ENCODE peak calls at places on chromosome 13, in eight cellular contexts. One of them, this sample, is unnamed.

GRCh38 chr13:22137361-22138050 is 466.6 kb downstream of the FGF9 start:
- DNase-seq in IMR-90: no peak
- DNase-seq in naive thymus-derived CD4-positive, alpha-beta T cell: no peak
- DNase-seq in substantia nigra: no peak
- DNase-seq in heart right ventricle: no peak
- DNase-seq in upper lobe of left lung: no peak
- DNase-seq in GM23338: no peak
- DNase-seq in CD8-positive, alpha-beta memory T cell: no peak
- DNase-seq in this sample: no peak

GRCh38 chr13:106098778-106099177 is 436.7 kb downstream of the EFNB2 start:
- DNase-seq in IMR-90: no peak
- DNase-seq in naive thymus-derived CD4-positive, alpha-beta T cell: no peak
- DNase-seq in substantia nigra: no peak
- DNase-seq in heart right ventricle: no peak
- DNase-seq in upper lobe of left lung: no peak
- DNase-seq in GM23338: no peak
- DNase-seq in CD8-positive, alpha-beta memory T cell: no peak
- DNase-seq in this sample: no peak

GRCh38 chr13:71712988-71713653 is 153.9 kb downstream of the DACH1 start:
- DNase-seq in IMR-90: no peak
- DNase-seq in naive thymus-derived CD4-positive, alpha-beta T cell: no peak
- DNase-seq in substantia nigra: no peak
- DNase-seq in heart right ventricle: peak
- DNase-seq in upper lobe of left lung: no peak
- DNase-seq in GM23338: peak
- DNase-seq in CD8-positive, alpha-beta memory T cell: no peak
- DNase-seq in this sample: no peak

GRCh38 chr13:27126877-27127276 is 44.7 kb downstream of the USP12 start:
- DNase-seq in IMR-90: no peak
- DNase-seq in naive thymus-derived CD4-positive, alpha-beta T cell: no peak
- DNase-seq in substantia nigra: no peak
- DNase-seq in heart right ventricle: no peak
- DNase-seq in upper lobe of left lung: no peak
- DNase-seq in GM23338: no peak
- DNase-seq in CD8-positive, alpha-beta memory T cell: no peak
- DNase-seq in this sample: no peak

GRCh38 chr13:83618966-83619365 is 263.3 kb downstream of the SLITRK1 start:
- DNase-seq in IMR-90: no peak
- DNase-seq in naive thymus-derived CD4-positive, alpha-beta T cell: no peak
- DNase-seq in substantia nigra: no peak
- DNase-seq in heart right ventricle: no peak
- DNase-seq in upper lobe of left lung: no peak
- DNase-seq in GM23338: no peak
- DNase-seq in CD8-positive, alpha-beta memory T cell: no peak
- DNase-seq in this sample: no peak

GRCh38 chr13:91347996-91348905 is 764 bp downstream of the MIR17HG start:
- DNase-seq in IMR-90: no peak
- DNase-seq in naive thymus-derived CD4-positive, alpha-beta T cell: peak
- DNase-seq in substantia nigra: peak
- DNase-seq in heart right ventricle: peak
- DNase-seq in upper lobe of left lung: peak
- DNase-seq in GM23338: no peak
- DNase-seq in CD8-positive, alpha-beta memory T cell: peak
- DNase-seq in this sample: no peak

GRCh38 chr13:88979465-88980180 is 1308.5 kb downstream of the SLITRK5 start:
- DNase-seq in IMR-90: no peak
- DNase-seq in naive thymus-derived CD4-positive, alpha-beta T cell: no peak
- DNase-seq in substantia nigra: no peak
- DNase-seq in heart right ventricle: peak
- DNase-seq in upper lobe of left lung: no peak
- DNase-seq in GM23338: peak
- DNase-seq in CD8-positive, alpha-beta memory T cell: no peak
- DNase-seq in this sample: no peak

GRCh38 chr13:27425918-27426630 is 1.7 kb downstream of the GTF3A start:
- DNase-seq in IMR-90: peak
- DNase-seq in naive thymus-derived CD4-positive, alpha-beta T cell: peak
- DNase-seq in substantia nigra: no peak
- DNase-seq in heart right ventricle: peak
- DNase-seq in upper lobe of left lung: peak
- DNase-seq in GM23338: peak
- DNase-seq in CD8-positive, alpha-beta memory T cell: peak
- DNase-seq in this sample: no peak

GRCh38 chr13:38872693-38873092 is 117.9 kb downstream of the STOML3 start:
- DNase-seq in IMR-90: peak
- DNase-seq in naive thymus-derived CD4-positive, alpha-beta T cell: peak
- DNase-seq in substantia nigra: peak
- DNase-seq in heart right ventricle: peak
- DNase-seq in upper lobe of left lung: peak
- DNase-seq in GM23338: peak
- DNase-seq in CD8-positive, alpha-beta memory T cell: peak
- DNase-seq in this sample: no peak

GRCh38 chr13:55577847-55578210 is 1562.9 kb upstream of the PRR20A start:
- DNase-seq in IMR-90: no peak
- DNase-seq in naive thymus-derived CD4-positive, alpha-beta T cell: no peak
- DNase-seq in substantia nigra: no peak
- DNase-seq in heart right ventricle: no peak
- DNase-seq in upper lobe of left lung: no peak
- DNase-seq in GM23338: peak
- DNase-seq in CD8-positive, alpha-beta memory T cell: no peak
- DNase-seq in this sample: no peak

GRCh38 chr13:101127741-101128353 is 288.5 kb downstream of the NALCN start:
- DNase-seq in IMR-90: peak
- DNase-seq in naive thymus-derived CD4-positive, alpha-beta T cell: peak
- DNase-seq in substantia nigra: no peak
- DNase-seq in heart right ventricle: no peak
- DNase-seq in upper lobe of left lung: no peak
- DNase-seq in GM23338: peak
- DNase-seq in CD8-positive, alpha-beta memory T cell: no peak
- DNase-seq in this sample: no peak

GRCh38 chr13:23558675-23559536 is 11.3 kb upstream of the TNFRSF19 start:
- DNase-seq in IMR-90: peak
- DNase-seq in naive thymus-derived CD4-positive, alpha-beta T cell: no peak
- DNase-seq in substantia nigra: no peak
- DNase-seq in heart right ventricle: peak
- DNase-seq in upper lobe of left lung: peak
- DNase-seq in GM23338: peak
- DNase-seq in CD8-positive, alpha-beta memory T cell: no peak
- DNase-seq in this sample: peak

GRCh38 chr13:102318233-102318632 is 83.6 kb downstream of the FGF14 start:
- DNase-seq in IMR-90: no peak
- DNase-seq in naive thymus-derived CD4-positive, alpha-beta T cell: no peak
- DNase-seq in substantia nigra: no peak
- DNase-seq in heart right ventricle: no peak
- DNase-seq in upper lobe of left lung: no peak
- DNase-seq in GM23338: no peak
- DNase-seq in CD8-positive, alpha-beta memory T cell: no peak
- DNase-seq in this sample: no peak
- H3K27ac ChIP-seq in IMR-90: no peak
- H3K27ac ChIP-seq in naive thymus-derived CD4-positive, alpha-beta T cell: no peak
- H3K27ac ChIP-seq in substantia nigra: no peak
- H3K27ac ChIP-seq in heart right ventricle: no peak
- H3K27ac ChIP-seq in upper lobe of left lung: peak
- H3K27ac ChIP-seq in GM23338: no peak
- H3K27ac ChIP-seq in CD8-positive, alpha-beta memory T cell: no peak
- H3K27ac ChIP-seq in this sample: peak

GRCh38 chr13:51728972-51729371 is 75.0 kb downstream of the DHRS12 start:
- DNase-seq in IMR-90: peak
- DNase-seq in naive thymus-derived CD4-positive, alpha-beta T cell: no peak
- DNase-seq in substantia nigra: no peak
- DNase-seq in heart right ventricle: no peak
- DNase-seq in upper lobe of left lung: no peak
- DNase-seq in GM23338: peak
- DNase-seq in CD8-positive, alpha-beta memory T cell: no peak
- DNase-seq in this sample: no peak
- H3K27ac ChIP-seq in IMR-90: peak
- H3K27ac ChIP-seq in naive thymus-derived CD4-positive, alpha-beta T cell: no peak
- H3K27ac ChIP-seq in substantia nigra: no peak
- H3K27ac ChIP-seq in heart right ventricle: no peak
- H3K27ac ChIP-seq in upper lobe of left lung: no peak
- H3K27ac ChIP-seq in GM23338: no peak
- H3K27ac ChIP-seq in CD8-positive, alpha-beta memory T cell: no peak
- H3K27ac ChIP-seq in this sample: peak

DNA sequence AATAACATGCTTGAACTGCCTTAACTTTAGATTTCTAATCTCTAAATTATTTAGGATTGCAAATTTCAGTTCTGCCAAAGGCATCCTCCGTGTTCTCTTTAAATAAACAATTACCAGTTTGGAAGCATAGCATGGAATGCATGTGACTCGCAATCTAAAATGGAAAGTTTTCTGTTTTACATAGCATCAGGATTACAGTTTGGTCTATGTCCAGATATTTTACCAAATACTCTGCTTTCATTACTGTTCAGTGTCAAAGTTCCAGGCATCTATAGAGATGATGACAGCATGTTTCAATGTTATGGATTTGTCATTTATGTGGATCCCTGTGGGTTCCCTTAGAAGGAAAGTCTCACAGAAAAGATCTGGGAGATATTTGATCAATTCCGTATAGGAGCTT is 16.8 kb downstream of the FLT1 start:
- DNase-seq in IMR-90: peak
- DNase-seq in naive thymus-derived CD4-positive, alpha-beta T cell: no peak
- DNase-seq in substantia nigra: no peak
- DNase-seq in heart right ventricle: no peak
- DNase-seq in upper lobe of left lung: no peak
- DNase-seq in GM23338: no peak
- DNase-seq in CD8-positive, alpha-beta memory T cell: no peak
- DNase-seq in this sample: no peak
- H3K27ac ChIP-seq in IMR-90: no peak
- H3K27ac ChIP-seq in naive thymus-derived CD4-positive, alpha-beta T cell: no peak
- H3K27ac ChIP-seq in substantia nigra: no peak
- H3K27ac ChIP-seq in heart right ventricle: no peak
- H3K27ac ChIP-seq in upper lobe of left lung: no peak
- H3K27ac ChIP-seq in GM23338: no peak
- H3K27ac ChIP-seq in CD8-positive, alpha-beta memory T cell: no peak
- H3K27ac ChIP-seq in this sample: no peak

GRCh38 chr13:37027639-37028038 is 27.1 kb downstream of the EXOSC8 start:
- DNase-seq in IMR-90: no peak
- DNase-seq in naive thymus-derived CD4-positive, alpha-beta T cell: no peak
- DNase-seq in substantia nigra: no peak
- DNase-seq in heart right ventricle: no peak
- DNase-seq in upper lobe of left lung: no peak
- DNase-seq in GM23338: no peak
- DNase-seq in CD8-positive, alpha-beta memory T cell: no peak
- DNase-seq in this sample: no peak

GRCh38 chr13:37026778-37027177 is 26.2 kb downstream of the EXOSC8 start:
- DNase-seq in IMR-90: no peak
- DNase-seq in naive thymus-derived CD4-positive, alpha-beta T cell: no peak
- DNase-seq in substantia nigra: no peak
- DNase-seq in heart right ventricle: no peak
- DNase-seq in upper lobe of left lung: no peak
- DNase-seq in GM23338: no peak
- DNase-seq in CD8-positive, alpha-beta memory T cell: no peak
- DNase-seq in this sample: no peak

GRCh38 chr13:37023871-37024270 is 23.3 kb downstream of the EXOSC8 start:
- DNase-seq in IMR-90: peak
- DNase-seq in naive thymus-derived CD4-positive, alpha-beta T cell: no peak
- DNase-seq in substantia nigra: no peak
- DNase-seq in heart right ventricle: no peak
- DNase-seq in upper lobe of left lung: no peak
- DNase-seq in GM23338: no peak
- DNase-seq in CD8-positive, alpha-beta memory T cell: no peak
- DNase-seq in this sample: no peak

GRCh38 chr13:37029617-37030016 is 29.0 kb downstream of the EXOSC8 start:
- DNase-seq in IMR-90: peak
- DNase-seq in naive thymus-derived CD4-positive, alpha-beta T cell: no peak
- DNase-seq in substantia nigra: no peak
- DNase-seq in heart right ventricle: no peak
- DNase-seq in upper lobe of left lung: no peak
- DNase-seq in GM23338: no peak
- DNase-seq in CD8-positive, alpha-beta memory T cell: no peak
- DNase-seq in this sample: no peak
- H3K27ac ChIP-seq in IMR-90: no peak
- H3K27ac ChIP-seq in naive thymus-derived CD4-positive, alpha-beta T cell: no peak
- H3K27ac ChIP-seq in substantia nigra: no peak
- H3K27ac ChIP-seq in heart right ventricle: no peak
- H3K27ac ChIP-seq in upper lobe of left lung: no peak
- H3K27ac ChIP-seq in GM23338: no peak
- H3K27ac ChIP-seq in CD8-positive, alpha-beta memory T cell: no peak
- H3K27ac ChIP-seq in this sample: no peak

GRCh38 chr13:29858231-29858630 is 7.8 kb upstream of the UBL3 start:
- DNase-seq in IMR-90: no peak
- DNase-seq in naive thymus-derived CD4-positive, alpha-beta T cell: no peak
- DNase-seq in substantia nigra: no peak
- DNase-seq in heart right ventricle: no peak
- DNase-seq in upper lobe of left lung: no peak
- DNase-seq in GM23338: no peak
- DNase-seq in CD8-positive, alpha-beta memory T cell: no peak
- DNase-seq in this sample: no peak

GRCh38 chr13:29855009-29855408 is 4.6 kb upstream of the UBL3 start:
- DNase-seq in IMR-90: no peak
- DNase-seq in naive thymus-derived CD4-positive, alpha-beta T cell: no peak
- DNase-seq in substantia nigra: no peak
- DNase-seq in heart right ventricle: no peak
- DNase-seq in upper lobe of left lung: no peak
- DNase-seq in GM23338: no peak
- DNase-seq in CD8-positive, alpha-beta memory T cell: no peak
- DNase-seq in this sample: no peak

GRCh38 chr13:29853131-29853530 is 2.7 kb upstream of the UBL3 start:
- DNase-seq in IMR-90: no peak
- DNase-seq in naive thymus-derived CD4-positive, alpha-beta T cell: no peak
- DNase-seq in substantia nigra: no peak
- DNase-seq in heart right ventricle: no peak
- DNase-seq in upper lobe of left lung: no peak
- DNase-seq in GM23338: no peak
- DNase-seq in CD8-positive, alpha-beta memory T cell: no peak
- DNase-seq in this sample: no peak

GRCh38 chr13:29857089-29857488 is 6.7 kb upstream of the UBL3 start:
- DNase-seq in IMR-90: no peak
- DNase-seq in naive thymus-derived CD4-positive, alpha-beta T cell: no peak
- DNase-seq in substantia nigra: no peak
- DNase-seq in heart right ventricle: no peak
- DNase-seq in upper lobe of left lung: no peak
- DNase-seq in GM23338: no peak
- DNase-seq in CD8-positive, alpha-beta memory T cell: no peak
- DNase-seq in this sample: no peak

GRCh38 chr13:29855784-29856183 is 5.4 kb upstream of the UBL3 start:
- DNase-seq in IMR-90: no peak
- DNase-seq in naive thymus-derived CD4-positive, alpha-beta T cell: no peak
- DNase-seq in substantia nigra: no peak
- DNase-seq in heart right ventricle: no peak
- DNase-seq in upper lobe of left lung: no peak
- DNase-seq in GM23338: no peak
- DNase-seq in CD8-positive, alpha-beta memory T cell: no peak
- DNase-seq in this sample: no peak
- H3K27ac ChIP-seq in IMR-90: no peak
- H3K27ac ChIP-seq in naive thymus-derived CD4-positive, alpha-beta T cell: no peak
- H3K27ac ChIP-seq in substantia nigra: no peak
- H3K27ac ChIP-seq in heart right ventricle: no peak
- H3K27ac ChIP-seq in upper lobe of left lung: no peak
- H3K27ac ChIP-seq in GM23338: no peak
- H3K27ac ChIP-seq in CD8-positive, alpha-beta memory T cell: no peak
- H3K27ac ChIP-seq in this sample: no peak

GRCh38 chr13:112710855-112711527 is 21.2 kb downstream of the ATP11A start:
- DNase-seq in IMR-90: no peak
- DNase-seq in naive thymus-derived CD4-positive, alpha-beta T cell: no peak
- DNase-seq in substantia nigra: no peak
- DNase-seq in heart right ventricle: no peak
- DNase-seq in upper lobe of left lung: peak
- DNase-seq in GM23338: no peak
- DNase-seq in CD8-positive, alpha-beta memory T cell: no peak
- DNase-seq in this sample: no peak
- H3K27ac ChIP-seq in IMR-90: peak
- H3K27ac ChIP-seq in naive thymus-derived CD4-positive, alpha-beta T cell: no peak
- H3K27ac ChIP-seq in substantia nigra: peak
- H3K27ac ChIP-seq in heart right ventricle: peak
- H3K27ac ChIP-seq in upper lobe of left lung: peak
- H3K27ac ChIP-seq in GM23338: peak
- H3K27ac ChIP-seq in CD8-positive, alpha-beta memory T cell: peak
- H3K27ac ChIP-seq in this sample: peak

This sample was measured in caudate nucleus.